ENCODE peak calls at places on chromosomes 13 and 19, in four cellular contexts. One of them, this sample, is unnamed.

GRCh38 chr19:49786432-49786831 is 19.6 kb downstream of the AP2A1 start:
- DNase-seq in suprapubic skin: no peak
- DNase-seq in uterus: peak; percentile 55
- DNase-seq in effector memory CD4-positive, alpha-beta T cell: no peak
- DNase-seq in this sample: no peak

GRCh38 chr19:47107953-47108746 is 5.4 kb downstream of the ZC3H4 start:
- DNase-seq in effector memory CD4-positive, alpha-beta T cell: no peak
- DNase-seq in uterus: no peak
- DNase-seq in suprapubic skin: no peak
- DNase-seq in this sample: no peak

GRCh38 chr13:20993211-20993610 is 68.2 kb downstream of the LATS2 start:
- DNase-seq in suprapubic skin: peak; percentile 31
- DNase-seq in uterus: no peak
- DNase-seq in effector memory CD4-positive, alpha-beta T cell: no peak
- DNase-seq in this sample: no peak

GRCh38 chr19:8577247-8577646 is at the start of gene MYO1F:
- DNase-seq in uterus: no peak
- DNase-seq in effector memory CD4-positive, alpha-beta T cell: no peak
- DNase-seq in suprapubic skin: no peak
- DNase-seq in this sample: no peak

GRCh38 chr13:40812724-40813445 is 23.5 kb downstream of the SLC25A15 start:
- DNase-seq in uterus: no peak
- DNase-seq in effector memory CD4-positive, alpha-beta T cell: no peak
- DNase-seq in suprapubic skin: no peak
- DNase-seq in this sample: no peak

GRCh38 chr13:99407906-99408702 is 93.2 kb upstream of the TM9SF2 start:
- DNase-seq in uterus: no peak
- DNase-seq in suprapubic skin: no peak
- DNase-seq in effector memory CD4-positive, alpha-beta T cell: no peak
- DNase-seq in this sample: no peak

GRCh38 chr19:32017341-32017948 is 328.0 kb upstream of the ZNF507 start:
- DNase-seq in effector memory CD4-positive, alpha-beta T cell: no peak
- DNase-seq in suprapubic skin: no peak
- DNase-seq in uterus: no peak
- DNase-seq in this sample: no peak

GRCh38 chr19:42322305-42322704 is 3.1 kb upstream of the MEGF8 start:
- DNase-seq in effector memory CD4-positive, alpha-beta T cell: no peak
- DNase-seq in suprapubic skin: no peak
- DNase-seq in uterus: no peak
- DNase-seq in this sample: no peak

GRCh38 chr19:49646586-49646985 is 4.6 kb downstream of the SCAF1 start:
- DNase-seq in uterus: no peak
- DNase-seq in suprapubic skin: no peak
- DNase-seq in effector memory CD4-positive, alpha-beta T cell: no peak
- DNase-seq in this sample: no peak

GRCh38 chr13:28630864-28631263 is 28.1 kb upstream of the POMP start:
- DNase-seq in suprapubic skin: no peak
- DNase-seq in uterus: no peak
- DNase-seq in effector memory CD4-positive, alpha-beta T cell: no peak
- DNase-seq in this sample: no peak

GRCh38 chr13:86831084-86831483 is 840.1 kb upstream of the SLITRK5 start:
- DNase-seq in effector memory CD4-positive, alpha-beta T cell: no peak
- DNase-seq in uterus: no peak
- DNase-seq in suprapubic skin: no peak
- DNase-seq in this sample: no peak

GRCh38 chr13:88887045-88887662 is 1216.0 kb downstream of the SLITRK5 start:
- DNase-seq in effector memory CD4-positive, alpha-beta T cell: no peak
- DNase-seq in uterus: no peak
- DNase-seq in suprapubic skin: no peak
- DNase-seq in this sample: no peak

GRCh38 chr19:16115309-16116039 is 3.8 kb downstream of the RAB8A start:
- DNase-seq in suprapubic skin: no peak
- DNase-seq in effector memory CD4-positive, alpha-beta T cell: no peak
- DNase-seq in uterus: no peak
- DNase-seq in this sample: no peak

DNA sequence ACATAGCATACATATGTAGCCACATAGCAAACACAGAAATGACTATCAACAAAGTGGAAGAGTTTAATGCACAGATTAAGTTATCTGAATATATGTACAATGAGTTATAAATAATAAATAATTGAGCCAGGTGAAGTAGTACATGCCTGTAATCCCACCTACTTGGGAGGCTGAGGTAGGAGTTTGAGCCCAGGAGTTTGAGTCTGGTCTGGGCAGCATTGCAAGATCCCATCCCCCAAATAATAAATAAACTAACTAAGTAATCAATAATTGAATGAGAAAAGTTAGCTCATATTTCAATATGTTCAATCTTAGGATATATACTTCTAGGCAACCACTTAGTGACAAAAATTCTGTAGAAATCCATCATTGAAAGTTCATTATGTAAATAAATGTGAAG is 1.7 kb downstream of the CARD8 start:
- DNase-seq in effector memory CD4-positive, alpha-beta T cell: no peak
- DNase-seq in uterus: no peak
- DNase-seq in suprapubic skin: no peak
- DNase-seq in this sample: no peak
- H3K4me1 ChIP-seq in effector memory CD4-positive, alpha-beta T cell: peaks cover 48% of the 10 kb centered on the region
- H3K4me1 ChIP-seq in uterus: no peaks in the 10 kb centered on the region
- H3K4me1 ChIP-seq in suprapubic skin: peaks cover 17% of the 10 kb centered on the region
- H3K4me1 ChIP-seq in this sample: peaks cover 80% of the 10 kb centered on the region

GRCh38 chr19:40585241-40585640 is 8.6 kb downstream of the SHKBP1 start:
- DNase-seq in suprapubic skin: no peak
- DNase-seq in effector memory CD4-positive, alpha-beta T cell: no peak
- DNase-seq in uterus: no peak
- DNase-seq in this sample: no peak

GRCh38 chr19:40588926-40589569 is 12.1 kb upstream of the LTBP4 start:
- DNase-seq in effector memory CD4-positive, alpha-beta T cell: no peak
- DNase-seq in suprapubic skin: no peak
- DNase-seq in uterus: no peak
- DNase-seq in this sample: no peak

GRCh38 chr19:40585677-40586422 is 9.2 kb downstream of the SHKBP1 start:
- DNase-seq in suprapubic skin: no peak
- DNase-seq in uterus: no peak
- DNase-seq in effector memory CD4-positive, alpha-beta T cell: no peak
- DNase-seq in this sample: no peak

GRCh38 chr19:40588110-40588854 is 11.6 kb downstream of the SHKBP1 start:
- DNase-seq in suprapubic skin: no peak
- DNase-seq in uterus: no peak
- DNase-seq in effector memory CD4-positive, alpha-beta T cell: no peak
- DNase-seq in this sample: no peak

GRCh38 chr19:40586611-40587010 is 9.9 kb downstream of the SHKBP1 start:
- DNase-seq in uterus: no peak
- DNase-seq in suprapubic skin: no peak
- DNase-seq in effector memory CD4-positive, alpha-beta T cell: no peak
- DNase-seq in this sample: no peak
- H3K27ac ChIP-seq in uterus: no peak overlapping the region
- H3K27ac ChIP-seq in suprapubic skin: no peak overlapping the region
- H3K27ac ChIP-seq in effector memory CD4-positive, alpha-beta T cell: no peak overlapping the region
- H3K27ac ChIP-seq in this sample: no peak overlapping the region

DNA sequence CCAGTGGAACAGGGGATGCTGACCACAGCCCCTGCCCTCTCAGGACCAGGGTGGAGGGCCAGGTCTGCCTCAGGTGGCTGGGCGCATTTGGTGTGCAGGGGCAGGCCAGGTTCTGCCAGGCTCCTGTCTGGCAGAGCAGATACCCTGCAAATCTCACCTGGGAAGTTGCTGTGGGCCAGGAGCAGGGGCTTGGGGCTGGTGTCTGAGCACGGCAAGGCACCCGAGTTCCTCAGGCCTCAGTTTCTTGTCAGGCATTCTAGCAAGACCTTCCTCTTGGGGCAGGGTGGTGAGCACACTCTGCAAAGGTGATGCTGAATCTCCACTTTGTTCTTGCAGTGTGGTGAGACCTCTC is 1.1 kb downstream of the CRTC1 start:
- DNase-seq in suprapubic skin: no peak
- DNase-seq in uterus: no peak
- DNase-seq in effector memory CD4-positive, alpha-beta T cell: no peak
- DNase-seq in this sample: no peak
- H3K4me3 ChIP-seq in suprapubic skin: peak overlapping the region; percentile 54
- H3K4me3 ChIP-seq in uterus: no peak overlapping the region
- H3K4me3 ChIP-seq in effector memory CD4-positive, alpha-beta T cell: no peak overlapping the region
- H3K4me3 ChIP-seq in this sample: no peak overlapping the region

GRCh38 chr19:54162884-54163283 is 3.4 kb upstream of the LENG1 start:
- DNase-seq in suprapubic skin: no peak
- DNase-seq in uterus: no peak
- DNase-seq in effector memory CD4-positive, alpha-beta T cell: no peak
- DNase-seq in this sample: no peak

GRCh38 chr19:54165222-54165621 is 5.7 kb upstream of the LENG1 start:
- DNase-seq in suprapubic skin: no peak
- DNase-seq in uterus: no peak
- DNase-seq in effector memory CD4-positive, alpha-beta T cell: no peak
- DNase-seq in this sample: no peak

GRCh38 chr19:54160948-54161347 is 1.4 kb upstream of the LENG1 start:
- DNase-seq in effector memory CD4-positive, alpha-beta T cell: no peak
- DNase-seq in suprapubic skin: no peak
- DNase-seq in uterus: no peak
- DNase-seq in this sample: no peak

GRCh38 chr19:54162241-54162805 is 2.8 kb upstream of the LENG1 start:
- DNase-seq in effector memory CD4-positive, alpha-beta T cell: peak; percentile 76
- DNase-seq in suprapubic skin: peak; percentile 91
- DNase-seq in uterus: peak; percentile 82
- DNase-seq in this sample: peak; percentile 84

DNA sequence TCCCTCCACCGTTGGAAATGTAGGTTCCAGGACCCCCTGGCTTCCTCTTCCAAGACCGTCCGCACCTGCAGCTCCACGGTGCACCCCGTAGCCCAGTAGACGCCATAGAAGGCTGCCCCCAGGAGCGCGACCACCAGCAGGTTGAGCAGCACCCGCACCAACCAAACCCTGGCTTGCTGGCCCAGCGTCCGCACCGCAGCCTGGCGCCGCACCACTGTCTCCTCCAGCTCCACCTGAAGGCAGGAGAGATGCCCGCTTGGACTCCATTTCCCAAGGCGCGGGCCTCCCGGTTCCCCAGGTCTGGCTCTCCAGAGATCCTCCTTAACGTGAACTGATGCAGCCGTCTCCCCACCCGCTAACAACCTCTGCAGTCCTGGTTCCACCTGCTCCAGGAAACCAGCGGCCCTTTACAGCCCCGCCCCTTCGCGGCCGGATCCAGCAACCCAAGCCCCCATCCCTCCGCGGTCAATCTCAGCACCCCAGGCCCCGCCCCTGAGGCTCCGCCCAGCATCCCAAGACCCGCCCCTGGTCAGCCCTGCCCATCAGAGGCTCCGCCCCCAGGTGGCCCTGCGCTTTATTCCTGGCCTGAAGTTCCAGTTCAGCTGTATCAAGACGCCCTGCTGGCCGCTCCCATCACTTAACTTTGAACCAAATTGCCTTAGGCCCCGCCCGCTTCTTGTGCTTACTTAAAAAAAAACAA is 5.0 kb upstream of the LENG1 start:
- DNase-seq in uterus: no peak
- DNase-seq in suprapubic skin: no peak
- DNase-seq in effector memory CD4-positive, alpha-beta T cell: peak; percentile 56
- DNase-seq in this sample: peak; percentile 42
- H3K4me1 ChIP-seq in uterus: no peaks in the 10 kb centered on the region
- H3K4me1 ChIP-seq in suprapubic skin: peaks cover 43% of the 10 kb centered on the region
- H3K4me1 ChIP-seq in effector memory CD4-positive, alpha-beta T cell: peaks cover 35% of the 10 kb centered on the region
- H3K4me1 ChIP-seq in this sample: peaks cover 48% of the 10 kb centered on the region

GRCh38 chr13:108220042-108220441 is 1.9 kb downstream of the ABHD13 start:
- DNase-seq in uterus: no peak
- DNase-seq in effector memory CD4-positive, alpha-beta T cell: no peak
- DNase-seq in suprapubic skin: no peak
- DNase-seq in this sample: no peak
- H3K27ac ChIP-seq in uterus: no peak overlapping the region
- H3K27ac ChIP-seq in effector memory CD4-positive, alpha-beta T cell: peak overlapping the region; percentile 74
- H3K27ac ChIP-seq in suprapubic skin: no peak overlapping the region
- H3K27ac ChIP-seq in this sample: peak overlapping the region; percentile 86

This sample was measured in CD4-positive, alpha-beta memory T cell.